ENCODE peak calls at places on chromosomes 2 and 18, in ten cellular contexts. K is T-helper 17 cell, P is SIG-M5, U is NCI-H1105, L is iPS DF 19.7, I is astrocyte of the hippocampus, Z is GM03348, X is H9, O is transverse colon, C is psoas muscle. F is an unnamed sample.

GRCh38 chr2:182826051-182826450 is 40.4 kb downstream of the FRZB start:
- DNase-seq in Z (no peak), O (no peak), I (no peak), K (no peak), X (no peak), P (no peak), U (no peak), L (no peak), C (no peak), F (no peak)

GRCh38 chr18:41870817-41871216 is 84.2 kb upstream of the PIK3C3 start:
- DNase-seq in K (no peak), L (no peak), U (peak; percentile 7), O (no peak), X (no peak), Z (no peak), I (no peak), P (no peak), C (no peak), F (no peak)

GRCh38 chr2:162706770-162707169 is 131.8 kb downstream of the KCNH7 start:
- DNase-seq in L (no peak), P (no peak), X (no peak), U (no peak), Z (no peak), K (no peak), I (no peak), O (no peak), C (no peak), F (no peak)

GRCh38 chr2:172943563-172943962 is 132.1 kb upstream of the MAP3K20 start:
- DNase-seq in K (no peak), L (no peak), Z (no peak), P (no peak), I (no peak), X (no peak), C (no peak), O (no peak), U (no peak), F (no peak)

GRCh38 chr18:8367217-8367988 is 241.8 kb upstream of the RAB12 start:
- DNase-seq in I (peak; percentile 52), X (peak; percentile 83), U (no peak), L (peak; percentile 67), C (peak; percentile 39), P (no peak), Z (peak; percentile 43), O (peak; percentile 31), K (no peak), F (no peak)

GRCh38 chr2:11248-11941 is 34.9 kb downstream of the FAM110C start:
- DNase-seq in Z (no peak), U (no peak), L (no peak), K (peak; percentile 46), P (no peak), O (peak; percentile 54), X (peak; percentile 97), I (peak; percentile 30), C (peak; percentile 44), F (no peak)

GRCh38 chr2:238130696-238131628 is 7.5 kb upstream of the KLHL30 start:
- DNase-seq in K (no peak), I (no peak), L (no peak), O (no peak), C (peak; percentile 9), U (no peak), Z (no peak), P (no peak), X (no peak), F (no peak)

GRCh38 chr2:235588750-235589149 is 94.9 kb downstream of the AGAP1 start:
- DNase-seq in O (no peak), X (no peak), C (no peak), U (no peak), I (no peak), Z (no peak), L (no peak), K (no peak), P (no peak), F (no peak)

GRCh38 chr18:29164020-29164706 is 987.2 kb upstream of the CDH2 start:
- DNase-seq in I (peak; percentile 89), K (no peak), P (no peak), L (no peak), X (no peak), O (no peak), U (no peak), Z (peak; percentile 77), C (no peak), F (no peak)

GRCh38 chr2:64478502-64479230 is 24.7 kb downstream of the LGALSL start:
- DNase-seq in L (no peak), I (no peak), K (no peak), Z (no peak), P (no peak), C (no peak), U (no peak), O (no peak), X (no peak), F (no peak)

GRCh38 chr2:19802088-19802806 is 99.5 kb downstream of the TTC32 start:
- DNase-seq in Z (peak; percentile 59), I (peak; percentile 62), K (no peak), P (no peak), L (no peak), C (no peak), O (no peak), U (no peak), X (no peak), F (no peak)

GRCh38 chr2:39033980-39034379 is 86.9 kb downstream of the SOS1 start:
- DNase-seq in Z (no peak), P (no peak), O (no peak), I (no peak), C (no peak), X (no peak), L (no peak), K (no peak), U (no peak), F (no peak)

GRCh38 chr2:46230115-46230571 is 67.1 kb upstream of the EPAS1 start:
- DNase-seq in Z (no peak), L (no peak), I (peak; percentile 38), O (no peak), X (peak; percentile 52), P (no peak), C (peak; percentile 38), K (no peak), U (no peak), F (no peak)

GRCh38 chr2:55418512-55419235 is 982 bp downstream of the CCDC88A start:
- DNase-seq in C (no peak), O (no peak), Z (no peak), U (no peak), X (no peak), L (no peak), K (no peak), I (peak; percentile 30), P (no peak), F (no peak)

GRCh38 chr2:127608061-127609011 is 37.6 kb upstream of the GPR17 start:
- DNase-seq in X (peak; percentile 14), K (no peak), L (no peak), O (no peak), C (no peak), Z (no peak), U (no peak), I (no peak), P (no peak), F (no peak)

GRCh38 chr2:219398721-219399333 is 11.1 kb upstream of the DNPEP start:
- DNase-seq in K (no peak), O (peak; percentile 53), I (no peak), P (no peak), U (no peak), X (no peak), C (no peak), L (no peak), Z (no peak), F (no peak)

GRCh38 chr18:50994031-50994430 is 26.2 kb downstream of the ELAC1 start:
- DNase-seq in P (no peak), U (no peak), K (no peak), Z (no peak), L (no peak), I (no peak), C (no peak), O (no peak), X (no peak), F (no peak)

GRCh38 chr2:26412091-26412673 is 10.5 kb downstream of the DRC1 start:
- DNase-seq in C (no peak), Z (no peak), K (no peak), I (no peak), U (no peak), P (peak; percentile 16), L (no peak), O (no peak), X (no peak), F (no peak)

GRCh38 chr2:173221081-173221695 is 133.5 kb upstream of the CDCA7 start:
- DNase-seq in X (no peak), I (peak; percentile 43), C (no peak), K (no peak), Z (no peak), O (no peak), U (no peak), L (no peak), P (no peak), F (no peak)

GRCh38 chr2:230410861-230411464 is 5.0 kb upstream of the SP100 start:
- DNase-seq in P (no peak), U (no peak), O (no peak), I (no peak), C (no peak), L (no peak), K (no peak), Z (no peak), X (no peak), F (no peak)

GRCh38 chr18:13216732-13217465 is 1.7 kb upstream of the LDLRAD4 start:
- DNase-seq in L (no peak), U (no peak), I (peak; percentile 78), K (peak; percentile 50), Z (peak; percentile 70), P (no peak), X (no peak), C (peak; percentile 64), O (peak; percentile 53), F (no peak)

GRCh38 chr2:157321514-157321913 is 4.1 kb downstream of the ERMN start:
- DNase-seq in I (no peak), L (no peak), P (no peak), C (no peak), U (no peak), X (no peak), O (no peak), Z (no peak), K (no peak), F (no peak)

GRCh38 chr2:213247566-213247965 is 36.7 kb upstream of the SPAG16 start:
- DNase-seq in C (no peak), X (no peak), I (no peak), U (no peak), Z (no peak), K (no peak), P (no peak), L (no peak), O (no peak), F (no peak)

GRCh38 chr2:188280811-188281222 is 10.9 kb upstream of the GULP1 start:
- DNase-seq in K (no peak), C (no peak), X (no peak), L (no peak), U (no peak), I (no peak), P (no peak), Z (no peak), O (no peak), F (no peak)

GRCh38 chr2:71605781-71606241 is 152.4 kb downstream of the DYSF start:
- DNase-seq in X (peak; percentile 20), Z (no peak), C (peak; percentile 4), K (no peak), I (no peak), O (no peak), L (no peak), P (no peak), U (no peak), F (no peak)

GRCh38 chr18:43049021-43049420 is 66.5 kb downstream of the RIT2 start:
- DNase-seq in L (no peak), P (no peak), Z (no peak), I (peak; percentile 45), X (no peak), K (no peak), C (no peak), U (no peak), O (no peak), F (peak; percentile 26)

GRCh38 chr2:51995293-51995692 is 963.4 kb upstream of the NRXN1 start:
- DNase-seq in C (no peak), Z (peak; percentile 78), K (no peak), U (no peak), L (no peak), P (no peak), X (no peak), O (no peak), I (peak; percentile 37), F (peak; percentile 11)

GRCh38 chr18:3794537-3795348 is 344.8 kb downstream of the TGIF1 start:
- DNase-seq in L (no peak), X (no peak), Z (peak; percentile 13), U (no peak), I (peak; percentile 82), C (no peak), K (no peak), O (no peak), P (no peak), F (no peak)

F was measured in brain pericyte.